ENCODE peak calls at places on chromosome 12, in ten cellular contexts. B is HCT116, K is breast epithelium, Q is mammary epithelial cell, C is A549, D is prostate gland, A is OCI-LY7, W is GM23248, N is tibial artery, H is ascending aorta. V is an unnamed sample.
A peak's percentile ranks its signal among the peaks of the same experiment; 100 is the strongest.

GRCh38 chr12:91567100-91567485 is 384.5 kb upstream of the DCN start:
- DNase-seq in A (no peak), D (no peak), B (no peak), Q (peak; percentile 36), N (no peak), K (no peak), W (no peak), C (no peak), H (no peak), V (no peak)

GRCh38 chr12:25276199-25276937 is 25.6 kb upstream of the KRAS start:
- DNase-seq in C (peak; percentile 43), A (no peak), K (no peak), H (no peak), Q (peak; percentile 93), W (peak; percentile 69), B (peak; percentile 42), N (no peak), D (peak; percentile 16), V (no peak)

GRCh38 chr12:66329941-66330340 is 27.6 kb downstream of the HELB start:
- DNase-seq in Q (peak; percentile 94), D (peak; percentile 36), C (no peak), H (no peak), A (no peak), K (no peak), B (no peak), W (peak; percentile 22), N (no peak), V (no peak)

GRCh38 chr12:17215754-17216153 is 609.8 kb upstream of the LMO3 start:
- DNase-seq in W (no peak), D (no peak), C (peak; percentile 6), Q (no peak), A (no peak), B (peak; percentile 0), H (no peak), N (no peak), K (no peak), V (no peak)

GRCh38 chr12:12537421-12537820 is 25.2 kb downstream of the DUSP16 start:
- DNase-seq in A (no peak), C (no peak), H (no peak), K (no peak), B (no peak), W (no peak), N (no peak), D (no peak), Q (no peak), V (no peak)

GRCh38 chr12:19171731-19172130 is 42.2 kb downstream of the PLEKHA5 start:
- DNase-seq in K (no peak), N (no peak), A (no peak), W (no peak), H (no peak), Q (peak; percentile 12), B (no peak), C (no peak), D (no peak), V (no peak)

GRCh38 chr12:29563636-29564035 is 66.2 kb upstream of the OVCH1 start:
- DNase-seq in W (no peak), Q (no peak), C (no peak), K (no peak), B (no peak), D (peak; percentile 59), N (no peak), A (no peak), H (no peak), V (no peak)

GRCh38 chr12:64713372-64713771 is 45.8 kb downstream of the GNS start:
- DNase-seq in H (no peak), A (no peak), B (no peak), K (no peak), C (no peak), D (no peak), Q (no peak), W (no peak), N (no peak), V (no peak)

GRCh38 chr12:67269632-67270578 is 747 bp downstream of the CAND1 start:
- DNase-seq in H (no peak), W (peak; percentile 63), B (no peak), A (peak; percentile 74), C (peak; percentile 18), D (peak; percentile 36), Q (peak; percentile 57), K (peak; percentile 65), N (peak; percentile 33), V (peak; percentile 64)

GRCh38 chr12:70486588-70486987 is 120.5 kb downstream of the KCNMB4 start:
- DNase-seq in N (no peak), W (no peak), Q (no peak), C (no peak), A (no peak), H (no peak), K (no peak), D (no peak), B (no peak), V (no peak)

GRCh38 chr12:124510301-124510970 is 57.0 kb downstream of the NCOR2 start:
- DNase-seq in K (no peak), Q (no peak), W (no peak), A (no peak), B (no peak), D (no peak), C (no peak), N (no peak), H (no peak), V (peak; percentile 75)

GRCh38 chr12:55762646-55763045 is 19.7 kb downstream of the GDF11 start:
- DNase-seq in K (no peak), C (no peak), D (no peak), W (no peak), Q (no peak), A (no peak), N (no peak), B (no peak), H (no peak), V (no peak)

DNA sequence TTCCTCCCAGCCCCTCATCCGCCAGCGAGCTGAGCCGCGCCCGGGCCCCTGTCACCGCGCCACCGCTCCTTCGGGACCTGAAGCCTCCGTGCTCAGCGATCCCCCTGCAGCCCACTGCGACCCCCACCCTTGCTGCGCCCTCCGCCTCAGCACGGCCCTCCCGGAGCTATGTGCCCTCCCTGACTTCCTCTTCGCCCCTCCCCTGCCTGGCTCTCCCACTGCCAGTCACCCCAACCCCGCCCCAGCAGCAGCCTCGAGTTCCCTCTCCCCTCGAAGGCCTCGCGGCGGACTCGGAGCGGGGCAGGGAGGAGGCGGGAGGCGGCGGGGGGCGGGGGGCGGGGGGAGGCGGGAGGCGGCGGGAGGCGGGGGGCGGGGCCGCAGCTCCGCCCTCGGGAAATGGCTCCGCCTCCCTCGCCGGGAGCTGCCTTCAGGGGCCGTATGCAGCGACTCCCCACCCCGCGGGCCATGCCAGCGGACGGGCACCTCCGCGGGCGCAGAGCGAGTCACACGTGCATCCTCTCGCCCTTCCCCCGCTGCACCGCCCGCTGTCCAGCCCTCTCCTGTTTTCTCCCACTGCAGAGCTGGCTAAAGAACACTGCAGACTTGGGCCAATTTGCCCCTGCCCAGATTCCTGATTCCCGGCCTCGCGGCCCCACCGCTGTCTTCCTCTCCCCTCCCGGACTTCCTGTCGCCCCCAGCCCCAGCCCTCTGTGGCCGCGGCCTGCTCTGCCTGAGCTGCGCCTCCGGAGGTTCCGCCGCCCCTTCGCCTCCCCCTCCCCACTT is 29.1 kb upstream of the ADIPOR2 start:
- DNase-seq in C (peak; percentile 83), N (peak; percentile 92), Q (peak; percentile 80), W (peak; percentile 98), K (peak; percentile 82), A (peak; percentile 91), B (peak; percentile 89), H (peak; percentile 88), D (peak; percentile 82), V (peak; percentile 95)
- H3K27ac ChIP-seq in C (peak overlapping the region; percentile 60), N (peak overlapping the region; percentile 96), Q (peak overlapping the region; percentile 29), W (peak overlapping the region; percentile 33), K (peak overlapping the region; percentile 95), A (peak overlapping the region; percentile 9), B (peak overlapping the region; percentile 46), H (peak overlapping the region; percentile 96), D (peak overlapping the region; percentile 87), V (peak overlapping the region; percentile 95)

GRCh38 chr12:104681012-104681690 is 224.4 kb downstream of the CHST11 start:
- DNase-seq in N (no peak), B (no peak), K (no peak), A (no peak), H (no peak), C (no peak), Q (no peak), D (no peak), W (no peak), V (no peak)
- H3K27ac ChIP-seq in N (no peak overlapping the region), B (no peak overlapping the region), K (no peak overlapping the region), A (no peak overlapping the region), H (no peak overlapping the region), C (no peak overlapping the region), Q (no peak overlapping the region), D (no peak overlapping the region), W (no peak overlapping the region), V (no peak overlapping the region)

DNA sequence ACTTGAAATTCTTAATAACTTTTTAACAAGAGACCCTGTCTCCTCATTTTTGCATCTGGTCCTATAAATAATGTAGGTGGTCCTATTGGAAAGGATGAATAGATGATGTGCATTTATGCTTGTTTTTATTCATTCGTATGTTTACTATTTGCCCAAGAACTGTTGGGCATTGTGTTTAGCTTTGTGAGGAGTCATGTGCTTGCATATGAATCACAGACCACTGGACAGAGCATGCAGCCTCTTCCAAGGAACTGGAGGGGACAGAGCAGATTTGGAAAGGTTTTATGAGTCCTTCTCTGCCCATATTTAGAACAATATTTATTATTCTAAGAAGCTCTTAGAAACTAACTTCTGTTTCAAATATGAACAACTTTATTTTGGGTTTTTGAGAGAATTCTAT is 414.0 kb downstream of the SOX5 start:
- DNase-seq in H (no peak), B (no peak), K (no peak), A (no peak), Q (no peak), N (no peak), C (no peak), D (no peak), W (no peak), V (no peak)
- H3K27ac ChIP-seq in H (no peak overlapping the region), B (no peak overlapping the region), K (no peak overlapping the region), A (peak overlapping the region; percentile 87), Q (no peak overlapping the region), N (no peak overlapping the region), C (no peak overlapping the region), D (no peak overlapping the region), W (no peak overlapping the region), V (no peak overlapping the region)

GRCh38 chr12:8661016-8661415 is 1.6 kb downstream of the MFAP5 start:
- DNase-seq in W (peak; percentile 32), A (no peak), B (no peak), C (no peak), Q (no peak), H (no peak), N (no peak), K (no peak), D (no peak), V (no peak)

GRCh38 chr12:8661751-8662150 is 875 bp downstream of the MFAP5 start:
- DNase-seq in W (no peak), B (no peak), C (no peak), Q (no peak), D (no peak), N (no peak), H (no peak), K (no peak), A (no peak), V (no peak)

GRCh38 chr12:8664228-8664963 is 1.8 kb upstream of the MFAP5 start:
- DNase-seq in C (no peak), A (no peak), Q (no peak), D (no peak), K (no peak), N (peak; percentile 62), B (no peak), H (no peak), W (peak; percentile 66), V (no peak)

GRCh38 chr12:8665729-8666128 is 3.1 kb upstream of the MFAP5 start:
- DNase-seq in C (no peak), A (no peak), H (no peak), N (no peak), K (no peak), Q (no peak), B (no peak), D (peak; percentile 4), W (no peak), V (no peak)

GRCh38 chr12:8662592-8662991 is at the start of gene MFAP5:
- DNase-seq in D (no peak), A (no peak), W (peak; percentile 94), Q (no peak), N (peak; percentile 27), C (no peak), H (no peak), K (no peak), B (no peak), V (no peak)
- H3K27ac ChIP-seq in D (no peak within 1 kb of the TSS), A (no peak within 1 kb of the TSS), W (peak within 1 kb of the TSS; percentile 87), Q (no peak within 1 kb of the TSS), N (no peak within 1 kb of the TSS), C (no peak within 1 kb of the TSS), H (no peak within 1 kb of the TSS), K (no peak within 1 kb of the TSS), B (no peak within 1 kb of the TSS), V (no peak within 1 kb of the TSS)

V was measured in substantia nigra.